ENCODE peak calls at places on chromosomes 11 and 22, in four cellular contexts. W, G, V and P are unnamed samples.

GRCh38 chr11:86021390-86021789 is 47.5 kb downstream of the PICALM start:
- DNase-seq in W (no peak), G (no peak), V (no peak), P (no peak)

GRCh38 chr22:32600184-32600583 is 125.6 kb downstream of the FBXO7 start:
- DNase-seq in W (no peak), G (no peak), V (no peak), P (no peak)

GRCh38 chr11:129319751-129320150 is 55.9 kb upstream of the BARX2 start:
- DNase-seq in W (no peak), G (no peak), V (no peak), P (no peak)

GRCh38 chr22:45151503-45151902 is 12.2 kb upstream of the NUP50 start:
- DNase-seq in W (no peak), G (no peak), V (no peak), P (no peak)

GRCh38 chr11:31995525-31996123 is 95.2 kb upstream of the RCN1 start:
- DNase-seq in W (peak), G (no peak), V (peak), P (no peak)

GRCh38 chr22:33325232-33326004 is 267.2 kb upstream of the SYN3 start:
- DNase-seq in W (no peak), G (no peak), V (no peak), P (no peak)

GRCh38 chr11:20003357-20003756 is 156.9 kb downstream of the DBX1 start:
- DNase-seq in W (no peak), G (no peak), V (no peak), P (no peak)

GRCh38 chr11:34926831-34927132 is 10.4 kb downstream of the PDHX start:
- DNase-seq in W (no peak), G (no peak), V (no peak), P (no peak)

GRCh38 chr11:92955900-92956299 is 13.6 kb upstream of the MTNR1B start:
- DNase-seq in W (no peak), G (no peak), V (no peak), P (no peak)

GRCh38 chr11:113774174-113774503 is 647 bp upstream of the ZW10 start:
- DNase-seq in W (no peak), G (no peak), V (no peak), P (no peak)

GRCh38 chr22:37525073-37525745 is 6.0 kb upstream of the CARD10 start:
- DNase-seq in W (no peak), G (no peak), V (peak), P (no peak)

GRCh38 chr11:3675971-3676370 is 4.8 kb upstream of the CHRNA10 start:
- DNase-seq in W (no peak), G (no peak), V (no peak), P (no peak)

GRCh38 chr11:62721994-62722393 is 5.3 kb downstream of the HNRNPUL2 start:
- DNase-seq in W (no peak), G (no peak), V (no peak), P (no peak)

GRCh38 chr22:17213976-17214375 is 5.3 kb downstream of the ADA2 start:
- DNase-seq in W (no peak), G (peak), V (peak), P (no peak)

GRCh38 chr22:37169947-37170688 is 17.9 kb downstream of the C1QTNF6 start:
- DNase-seq in W (no peak), G (no peak), V (no peak), P (no peak)

GRCh38 chr11:33060271-33060670 is 20.9 kb downstream of the TCP11L1 start:
- DNase-seq in W (no peak), G (no peak), V (no peak), P (no peak)

GRCh38 chr11:728901-729491 is 18.3 kb upstream of the TALDO1 start:
- DNase-seq in W (no peak), G (no peak), V (no peak), P (no peak)

GRCh38 chr22:47113880-47114415 is 351.5 kb downstream of the TBC1D22A start:
- DNase-seq in W (no peak), G (no peak), V (no peak), P (no peak)

GRCh38 chr11:15006139-15006759 is 34.1 kb upstream of the CALCA start:
- DNase-seq in W (no peak), G (no peak), V (no peak), P (no peak)

GRCh38 chr11:65613091-65613928 is 711 bp downstream of the MAP3K11 start:
- DNase-seq in W (peak), G (no peak), V (peak), P (no peak)

GRCh38 chr11:80155412-80156017 is 714.7 kb upstream of the TENM4 start:
- DNase-seq in W (no peak), G (no peak), V (no peak), P (no peak)

GRCh38 chr22:19896665-19897355 is 42.1 kb upstream of the GNB1L start:
- DNase-seq in W (peak), G (no peak), V (no peak), P (no peak)

GRCh38 chr11:2531987-2532703 is 87.3 kb downstream of the KCNQ1 start:
- DNase-seq in W (no peak), G (no peak), V (no peak), P (no peak)

GRCh38 chr11:122758974-122759373 is 79.3 kb upstream of the CRTAM start:
- DNase-seq in W (no peak), G (no peak), V (no peak), P (no peak)

GRCh38 chr11:27218498-27219038 is 144.4 kb downstream of the CCDC34 start:
- DNase-seq in W (no peak), G (no peak), V (no peak), P (no peak)

GRCh38 chr22:48753381-48753730 is 1074.3 kb downstream of the BRD1 start:
- DNase-seq in W (no peak), G (no peak), V (no peak), P (no peak)

GRCh38 chr11:119263352-119263940 is 53.5 kb downstream of the MCAM start:
- DNase-seq in W (no peak), G (no peak), V (no peak), P (no peak)

GRCh38 chr11:107224836-107225235 is 206.6 kb upstream of the GUCY1A2 start:
- DNase-seq in W (no peak), G (no peak), V (no peak), P (no peak)

GRCh38 chr22:20115691-20116375 is at the start of gene RANBP1:
- DNase-seq in W (no peak), G (no peak), V (no peak), P (no peak)

GRCh38 chr22:49549256-49549655 is 278.4 kb downstream of the BRD1 start:
- DNase-seq in W (no peak), G (no peak), V (no peak), P (no peak)

GRCh38 chr22:39943366-39943765 is 16.8 kb upstream of the TMA7B start:
- DNase-seq in W (no peak), G (no peak), V (no peak), P (no peak)